ENCODE peak calls at places on chromosomes 1 and 21, in ten cellular contexts. L is KG1; P is lower lobe of right lung; T is GM03348; D is A549; F is RWPE1; S is activated CD4-positive, alpha-beta T cell treated with anti-CD3 and anti-CD28 coated beads for 48 hours; Z is nephron progenitor cell; U is activated naive CD4-positive, alpha-beta T cell treated with anti-CD3 and anti-CD28 coated beads for 36 hours; H is HEK293T. J is an unnamed sample.

GRCh38 chr1:15736035-15736665 is at the start of gene SLC25A34:
- DNase-seq in T (no peak), F (no peak), U (no peak), Z (no peak), H (no peak), S (no peak), P (peak), L (no peak), D (no peak), J (peak)

GRCh38 chr1:37133276-37134145 is 99.2 kb upstream of the GRIK3 start:
- DNase-seq in H (no peak), U (no peak), T (no peak), F (no peak), D (no peak), S (no peak), P (no peak), L (no peak), Z (no peak), J (no peak)

GRCh38 chr1:6179564-6180175 is 451 bp downstream of the CHD5 start:
- DNase-seq in H (no peak), Z (no peak), D (no peak), L (no peak), F (no peak), P (no peak), T (no peak), S (no peak), U (no peak), J (peak)

GRCh38 chr1:51421961-51422360 is 91.6 kb upstream of the TTC39A start:
- DNase-seq in H (peak), T (peak), F (peak), P (no peak), U (no peak), D (peak), Z (no peak), S (no peak), L (no peak), J (peak)

GRCh38 chr21:42834730-42835191 is 44.6 kb downstream of the WDR4 start:
- DNase-seq in H (no peak), P (no peak), T (no peak), S (no peak), F (no peak), D (no peak), L (no peak), Z (no peak), U (no peak), J (no peak)

GRCh38 chr1:20107351-20107750 is 12.0 kb downstream of the PLA2G2D start:
- DNase-seq in U (no peak), F (no peak), D (no peak), T (no peak), Z (no peak), S (no peak), L (no peak), P (no peak), H (no peak), J (no peak)

GRCh38 chr1:59670662-59671061 is 144.1 kb upstream of the HOOK1 start:
- DNase-seq in H (no peak), L (no peak), U (no peak), Z (no peak), F (no peak), T (no peak), S (no peak), D (no peak), P (no peak), J (no peak)

GRCh38 chr1:98761238-98761637 is 99.7 kb downstream of the SNX7 start:
- DNase-seq in U (no peak), D (peak), F (no peak), P (no peak), S (no peak), Z (no peak), H (peak), T (no peak), L (no peak), J (no peak)

GRCh38 chr1:227489572-227489971 is 73.8 kb upstream of the ZNF678 start:
- DNase-seq in P (no peak), H (no peak), D (no peak), F (no peak), Z (no peak), S (no peak), U (no peak), L (no peak), T (peak), J (no peak)

GRCh38 chr1:243288062-243288461 is 32.2 kb downstream of the SDCCAG8 start:
- DNase-seq in F (no peak), Z (no peak), U (no peak), P (no peak), S (no peak), D (no peak), L (no peak), T (no peak), H (no peak), J (no peak)

GRCh38 chr1:64282353-64282752 is 78.9 kb downstream of the UBE2U start:
- DNase-seq in T (no peak), U (no peak), F (no peak), D (no peak), P (peak), S (no peak), Z (no peak), L (no peak), H (no peak), J (peak)

GRCh38 chr1:31727195-31727594 is 23.4 kb upstream of the COL16A1 start:
- DNase-seq in L (no peak), U (no peak), F (no peak), T (no peak), P (no peak), Z (no peak), H (no peak), D (no peak), S (no peak), J (no peak)

GRCh38 chr1:156444407-156445001 is 56.1 kb downstream of the MEF2D start:
- DNase-seq in U (peak), H (peak), P (no peak), S (peak), Z (peak), L (peak), D (peak), T (no peak), F (no peak), J (peak)

GRCh38 chr1:91130256-91130985 is 108.6 kb upstream of the ZNF644 start:
- DNase-seq in Z (no peak), L (no peak), S (no peak), P (no peak), H (no peak), T (no peak), U (no peak), F (no peak), D (no peak), J (no peak)

GRCh38 chr1:176111835-176112234 is 95.3 kb downstream of the COP1 start:
- DNase-seq in P (no peak), F (peak), U (no peak), T (no peak), S (no peak), D (peak), L (no peak), H (no peak), Z (no peak), J (no peak)

GRCh38 chr1:27391511-27392095 is 819 bp upstream of the GPR3 start:
- DNase-seq in H (no peak), Z (no peak), P (no peak), L (no peak), S (peak), U (peak), T (peak), F (no peak), D (peak), J (no peak)

GRCh38 chr1:173864179-173864867 is 3.5 kb downstream of the GAS5 start:
- DNase-seq in F (no peak), H (no peak), D (no peak), S (no peak), T (no peak), Z (no peak), L (no peak), U (no peak), P (no peak), J (no peak)

GRCh38 chr21:24658016-24658415 is 949.3 kb downstream of the MRPL39 start:
- DNase-seq in S (no peak), U (no peak), P (no peak), L (no peak), Z (no peak), T (no peak), D (no peak), F (peak), H (no peak), J (no peak)

GRCh38 chr1:154856049-154856448 is 14.0 kb downstream of the KCNN3 start:
- DNase-seq in H (no peak), P (no peak), D (no peak), T (no peak), S (no peak), U (no peak), Z (no peak), L (no peak), F (no peak), J (peak)

GRCh38 chr1:225572422-225572821 is 80.5 kb downstream of the ENAH start:
- DNase-seq in F (no peak), Z (no peak), U (no peak), H (no peak), P (no peak), S (no peak), D (peak), T (peak), L (no peak), J (no peak)

GRCh38 chr21:38768385-38769071 is 37.2 kb upstream of the ETS2 start:
- DNase-seq in D (peak), F (peak), H (no peak), U (peak), Z (no peak), S (peak), T (peak), L (no peak), P (no peak), J (no peak)

GRCh38 chr1:228337711-228338520 is 68.7 kb downstream of the TRIM11 start:
- DNase-seq in L (no peak), U (no peak), H (no peak), T (no peak), F (no peak), P (peak), D (no peak), S (no peak), Z (peak), J (no peak)

GRCh38 chr1:165253818-165254254 is 102.7 kb downstream of the LMX1A start:
- DNase-seq in D (no peak), U (no peak), F (no peak), S (no peak), P (no peak), L (no peak), Z (no peak), T (no peak), H (no peak), J (peak)

GRCh38 chr1:21077085-21077484 is 99.6 kb downstream of the EIF4G3 start:
- DNase-seq in L (no peak), Z (no peak), H (no peak), U (no peak), S (no peak), D (no peak), F (no peak), P (no peak), T (no peak), J (no peak)

GRCh38 chr1:53107570-53108322 is 34.7 kb downstream of the SLC1A7 start:
- DNase-seq in D (peak), S (no peak), H (no peak), F (no peak), U (no peak), P (no peak), Z (no peak), L (peak), T (no peak), J (no peak)

GRCh38 chr1:207649204-207649753 is 4.3 kb downstream of the CR1L start:
- DNase-seq in U (no peak), D (no peak), P (no peak), L (no peak), H (peak), Z (no peak), S (no peak), T (no peak), F (no peak), J (no peak)

GRCh38 chr1:46204406-46204742 is 1.2 kb downstream of the LURAP1 start:
- DNase-seq in T (no peak), L (no peak), S (no peak), U (no peak), Z (no peak), D (no peak), P (no peak), F (no peak), H (no peak), J (no peak)

GRCh38 chr1:191953516-191953915 is 204.7 kb upstream of the RGS18 start:
- DNase-seq in H (no peak), L (no peak), U (no peak), F (no peak), Z (no peak), S (no peak), T (no peak), P (no peak), D (no peak), J (no peak)

GRCh38 chr1:246782120-246782900 is 58.1 kb downstream of the SCCPDH start:
- DNase-seq in L (peak), U (peak), T (peak), S (no peak), P (no peak), F (no peak), H (no peak), D (no peak), Z (no peak), J (peak)

GRCh38 chr21:31559368-31560119 is 99.9 kb upstream of the SOD1 start:
- DNase-seq in D (peak), Z (peak), F (peak), S (peak), P (peak), U (peak), T (peak), H (peak), L (peak), J (peak)

GRCh38 chr1:29243863-29244185 is 7.5 kb downstream of the PTPRU start:
- DNase-seq in L (no peak), U (no peak), Z (no peak), S (no peak), D (no peak), P (no peak), F (no peak), T (no peak), H (no peak), J (no peak)

GRCh38 chr1:148318123-148318899 is 164.8 kb downstream of the PPIAL4G start:
- DNase-seq in T (no peak), P (peak), L (peak), D (no peak), F (no peak), U (peak), S (peak), H (no peak), Z (no peak), J (no peak)

GRCh38 chr1:165068716-165069115 is 287.8 kb downstream of the LMX1A start:
- DNase-seq in U (no peak), F (no peak), T (no peak), Z (peak), S (no peak), L (no peak), H (no peak), D (no peak), P (no peak), J (peak)

GRCh38 chr1:27656157-27656893 is 15.7 kb downstream of the IFI6 start:
- DNase-seq in F (no peak), S (peak), U (no peak), T (peak), L (no peak), P (peak), D (no peak), H (no peak), Z (no peak), J (no peak)

GRCh38 chr1:167056529-167057296 is 33.5 kb downstream of the GPA33 start:
- DNase-seq in L (no peak), F (no peak), S (no peak), U (no peak), D (peak), P (no peak), Z (no peak), H (no peak), T (no peak), J (peak)